ENCODE peak calls at places on chromosomes 2 and 18, in six cellular contexts. O is sciatic nerve; P is renal cortical epithelial cell; Z is activated effector memory CD4-positive, alpha-beta T cell treated with anti-CD3 and anti-CD28 coated beads, Interleukin-2, amount 50 U/mL, for 16 hours; N is GM13977; F is cardiac muscle cell. D is an unnamed sample.

GRCh38 chr18:31553800-31554199 is 37.9 kb upstream of the TTR start:
- DNase-seq in F (no peak), Z (no peak), P (no peak), N (no peak), O (no peak), D (no peak)

GRCh38 chr2:204669386-204669785 is 124.1 kb downstream of the PARD3B start:
- DNase-seq in P (peak), Z (no peak), O (no peak), F (no peak), N (no peak), D (no peak)

GRCh38 chr2:118169359-118170005 is 81.2 kb downstream of the INSIG2 start:
- DNase-seq in F (no peak), Z (peak), P (no peak), O (peak), N (no peak), D (peak)

GRCh38 chr2:229445501-229446294 is 174.6 kb upstream of the PID1 start:
- DNase-seq in P (peak), F (peak), O (peak), N (no peak), Z (no peak), D (no peak)

GRCh38 chr2:45339253-45339652 is 271.8 kb downstream of the SRBD1 start:
- DNase-seq in O (no peak), N (no peak), P (no peak), Z (no peak), F (no peak), D (no peak)

GRCh38 chr2:128282976-128283810 is 35.5 kb downstream of the HS6ST1 start:
- DNase-seq in F (no peak), Z (no peak), O (no peak), N (no peak), P (no peak), D (no peak)

GRCh38 chr18:1760901-1761300 is 810.4 kb downstream of the METTL4 start:
- DNase-seq in Z (no peak), F (no peak), O (no peak), N (no peak), P (no peak), D (no peak)

GRCh38 chr2:88845772-88846661 is 154.5 kb downstream of the RPIA start:
- DNase-seq in Z (no peak), O (no peak), P (no peak), F (no peak), N (no peak), D (no peak)

GRCh38 chr18:60018801-60019462 is 119.1 kb downstream of the PMAIP1 start:
- DNase-seq in O (no peak), P (peak), N (no peak), F (peak), Z (no peak), D (no peak)

GRCh38 chr2:40658917-40659316 is 207.0 kb upstream of the SLC8A1 start:
- DNase-seq in P (peak), O (no peak), Z (no peak), N (no peak), F (peak), D (no peak)

GRCh38 chr18:63590368-63590767 is 3.2 kb downstream of the SERPINB13 start:
- DNase-seq in P (peak), F (peak), O (no peak), N (no peak), Z (no peak), D (no peak)

GRCh38 chr2:226674123-226674522 is 125.5 kb downstream of the IRS1 start:
- DNase-seq in Z (no peak), F (peak), O (no peak), P (peak), N (no peak), D (no peak)

GRCh38 chr2:25228848-25229674 is 60.7 kb upstream of the POMC start:
- DNase-seq in F (peak), P (peak), N (peak), Z (no peak), O (peak), D (peak)

GRCh38 chr18:36064027-36064808 is 3.1 kb downstream of the RPRD1A start:
- DNase-seq in O (no peak), P (no peak), Z (no peak), F (no peak), N (no peak), D (no peak)

GRCh38 chr18:33833847-33834246 is 255.8 kb downstream of the ASXL3 start:
- DNase-seq in P (peak), N (no peak), Z (no peak), F (no peak), O (no peak), D (no peak)

GRCh38 chr2:176854062-176854461 is 358.5 kb upstream of the HNRNPA3 start:
- DNase-seq in F (no peak), Z (no peak), N (no peak), P (peak), O (no peak), D (no peak)

D was measured in activated naive CD4-positive, alpha-beta T cell treated with anti-CD3 and anti-CD28 coated beads, Interleukin-2, amount 10 ng/mL, durations not matched to agents 7 days and 5 days.